ENCODE peak calls at places on chromosomes 7 and 10, in six cellular contexts. M is A549, K is mesenchymal stem cell, L is PC-9, Z is NT2/D1, I is SJCRH30. N is an unnamed sample.

GRCh38 chr7:69953319-69954067 is 355.2 kb downstream of the AUTS2 start:
- DNase-seq in M (no peak), K (no peak), L (no peak), Z (no peak), I (peak; percentile 77), N (no peak)

GRCh38 chr10:106894675-106895074 is 269.8 kb downstream of the SORCS1 start:
- DNase-seq in M (no peak), K (no peak), L (no peak), Z (no peak), I (no peak), N (no peak)

GRCh38 chr10:88953662-88954061 is 1.1 kb upstream of the ACTA2 start:
- DNase-seq in M (no peak), K (no peak), L (no peak), Z (no peak), I (no peak), N (no peak)

GRCh38 chr7:30460246-30460633 is 18.3 kb downstream of the NOD1 start:
- DNase-seq in M (peak; percentile 12), K (no peak), L (no peak), Z (no peak), I (no peak), N (peak; percentile 52)

GRCh38 chr10:43227911-43228782 is 38.7 kb downstream of the RASGEF1A start:
- DNase-seq in M (no peak), K (no peak), L (no peak), Z (no peak), I (no peak), N (no peak)

GRCh38 chr10:29555091-29555745 is 79.6 kb downstream of the SVIL start:
- DNase-seq in M (no peak), K (peak; percentile 24), L (no peak), Z (no peak), I (no peak), N (no peak)

GRCh38 chr7:141356096-141356495 is 195.1 kb upstream of the AGK start:
- DNase-seq in M (no peak), K (peak; percentile 3), L (no peak), Z (no peak), I (no peak), N (peak; percentile 17)

GRCh38 chr7:52838981-52839411 is 196.4 kb upstream of the POM121L12 start:
- DNase-seq in M (no peak), K (peak; percentile 80), L (no peak), Z (no peak), I (no peak), N (peak; percentile 10)

GRCh38 chr7:12570529-12571461 is at the start of gene SCIN:
- DNase-seq in M (peak; percentile 46), K (peak; percentile 52), L (no peak), Z (peak; percentile 16), I (no peak), N (no peak)

GRCh38 chr10:118907051-118907450 is 122.5 kb upstream of the NANOS1 start:
- DNase-seq in M (no peak), K (no peak), L (no peak), Z (no peak), I (peak; percentile 92), N (no peak)

GRCh38 chr7:124399941-124400340 is 365.7 kb downstream of the GPR37 start:
- DNase-seq in M (no peak), K (no peak), L (no peak), Z (no peak), I (no peak), N (no peak)

GRCh38 chr7:27205325-27206280 is 5.7 kb upstream of the HOXA13 start:
- DNase-seq in M (no peak), K (peak; percentile 12), L (no peak), Z (no peak), I (no peak), N (no peak)

GRCh38 chr7:144835166-144835611 is 664 bp downstream of the TPK1 start:
- DNase-seq in M (peak; percentile 20), K (peak; percentile 72), L (no peak), Z (no peak), I (peak; percentile 63), N (peak; percentile 60)

GRCh38 chr7:144830811-144831210 is 5.0 kb downstream of the TPK1 start:
- DNase-seq in M (no peak), K (peak; percentile 22), L (no peak), Z (no peak), I (no peak), N (peak; percentile 44)

GRCh38 chr7:144834516-144835165 is 1.2 kb downstream of the TPK1 start:
- DNase-seq in M (no peak), K (no peak), L (no peak), Z (no peak), I (peak; percentile 47), N (peak; percentile 55)

GRCh38 chr7:144835668-144836544 is at the start of gene TPK1:
- DNase-seq in M (peak; percentile 87), K (peak; percentile 91), L (peak; percentile 85), Z (peak; percentile 93), I (peak; percentile 93), N (peak; percentile 92)

GRCh38 chr7:144836545-144836842 is 641 bp upstream of the TPK1 start:
- DNase-seq in M (no peak), K (no peak), L (no peak), Z (no peak), I (no peak), N (no peak)
- H3K4me3 ChIP-seq in M (peak overlapping the region; percentile 75), K (no peak overlapping the region), L (peak overlapping the region; percentile 96), Z (no peak overlapping the region), I (peak overlapping the region; percentile 78), N (no peak overlapping the region)

GRCh38 chr7:22561356-22561755 is 61.4 kb upstream of the STEAP1B start:
- DNase-seq in M (peak; percentile 55), K (peak; percentile 98), L (peak; percentile 97), Z (peak; percentile 92), I (peak; percentile 92), N (peak; percentile 99)

GRCh38 chr7:22564511-22565045 is 64.6 kb upstream of the STEAP1B start:
- DNase-seq in M (no peak), K (peak; percentile 86), L (peak; percentile 65), Z (no peak), I (peak; percentile 30), N (peak; percentile 97)

GRCh38 chr7:22561895-22562593 is 62.1 kb upstream of the STEAP1B start:
- DNase-seq in M (peak; percentile 55), K (peak; percentile 46), L (peak; percentile 77), Z (no peak), I (no peak), N (peak; percentile 49)

GRCh38 chr7:22563621-22564241 is 63.7 kb upstream of the STEAP1B start:
- DNase-seq in M (no peak), K (peak; percentile 37), L (peak; percentile 86), Z (no peak), I (no peak), N (peak; percentile 20)

DNA sequence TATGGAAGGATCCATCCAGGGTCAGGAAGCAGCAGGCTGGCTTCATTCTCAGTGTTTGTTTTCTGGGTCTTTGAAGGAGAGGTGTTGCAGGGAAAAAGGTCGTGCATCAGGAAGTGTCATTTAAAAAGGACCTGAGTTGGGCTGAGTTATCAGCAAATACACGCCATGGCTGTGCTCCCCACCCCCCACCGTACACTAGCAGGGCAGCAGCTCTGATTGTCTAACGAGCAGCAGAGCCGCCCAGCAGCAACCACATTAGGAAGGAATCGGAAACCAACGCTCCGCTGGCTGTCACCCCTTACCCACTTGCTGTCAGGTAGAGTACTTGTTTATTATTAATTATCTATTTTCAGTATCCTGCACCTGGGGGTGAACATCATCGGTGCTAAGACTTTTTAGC is 63.1 kb upstream of the STEAP1B start:
- DNase-seq in M (no peak), K (peak; percentile 40), L (peak; percentile 67), Z (no peak), I (no peak), N (no peak)
- H3K4me3 ChIP-seq in M (no peak overlapping the region), K (no peak overlapping the region), L (peak overlapping the region; percentile 54), Z (no peak overlapping the region), I (no peak overlapping the region), N (no peak overlapping the region)

GRCh38 chr7:143437568-143437967 is 5.7 kb upstream of the TAS2R60 start:
- DNase-seq in M (no peak), K (no peak), L (no peak), Z (no peak), I (no peak), N (no peak)
- H3K4me3 ChIP-seq in M (no peak overlapping the region), K (no peak overlapping the region), L (no peak overlapping the region), Z (no peak overlapping the region), I (no peak overlapping the region), N (no peak overlapping the region)

DNA sequence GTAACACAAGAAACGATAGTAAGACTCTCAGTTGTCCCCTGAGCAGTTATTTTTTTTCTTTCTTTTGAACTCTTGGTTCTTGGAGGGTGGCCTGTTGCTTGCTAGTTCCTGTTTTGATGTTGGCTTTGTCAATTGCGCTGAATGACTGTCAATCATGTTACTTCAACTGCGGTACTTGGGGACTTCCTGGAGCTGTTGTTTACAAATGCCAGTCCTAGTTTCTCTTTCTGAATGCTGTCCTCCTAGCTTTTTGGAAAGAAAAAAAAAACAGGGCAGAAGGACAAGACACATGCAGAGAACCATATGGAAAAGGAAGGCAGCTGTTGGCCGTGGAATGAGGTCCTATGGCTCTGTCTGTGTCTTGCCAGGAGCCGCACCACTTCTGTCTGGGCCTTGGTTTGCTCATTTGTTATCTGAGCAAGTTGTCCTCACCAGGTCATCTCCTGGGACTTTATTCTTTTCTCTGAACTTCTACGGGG is 7.0 kb upstream of the PDCD4 start:
- DNase-seq in M (no peak), K (peak; percentile 49), L (no peak), Z (no peak), I (peak; percentile 66), N (no peak)
- H3K4me3 ChIP-seq in M (no peak overlapping the region), K (no peak overlapping the region), L (no peak overlapping the region), Z (no peak overlapping the region), I (peak overlapping the region; percentile 15), N (no peak overlapping the region)

DNA sequence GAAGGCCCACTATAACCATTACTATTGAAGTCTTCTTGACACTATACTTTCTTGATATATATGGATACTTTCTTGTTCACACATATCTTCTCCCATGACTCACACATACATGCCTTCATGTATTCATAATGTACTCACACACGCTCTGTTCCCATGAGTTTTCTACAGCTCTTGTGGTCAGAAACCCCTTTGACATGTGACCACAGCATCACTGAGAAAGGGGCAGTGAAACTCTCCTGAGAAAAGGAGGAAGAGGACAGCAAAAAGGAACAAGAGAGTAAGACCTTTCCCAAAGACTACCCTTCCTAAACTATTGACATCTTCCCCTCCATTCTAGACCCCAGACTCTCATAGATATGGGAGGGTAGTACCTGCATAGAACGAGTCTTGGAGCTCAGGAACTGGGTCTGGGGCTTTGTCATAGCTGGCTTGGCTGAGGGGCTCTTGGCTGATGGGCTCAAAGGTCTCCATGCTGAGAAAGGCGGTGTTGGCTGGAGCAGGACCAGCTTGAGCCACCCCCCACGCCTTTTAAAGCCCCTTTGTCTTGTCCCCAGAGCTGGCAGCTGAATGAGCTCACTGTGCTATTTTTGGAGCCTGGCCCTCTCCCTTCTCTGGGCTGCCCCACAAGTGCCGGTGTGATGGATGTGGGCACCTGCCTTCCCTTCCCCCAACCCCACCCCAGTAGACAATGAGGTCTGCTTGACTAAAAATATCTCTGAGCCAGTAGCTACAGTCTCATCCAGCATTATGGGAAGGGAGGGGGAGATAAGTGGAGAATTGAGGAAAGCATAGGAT is 5.1 kb downstream of the SYNPO2L start:
- DNase-seq in M (no peak), K (peak; percentile 96), L (no peak), Z (no peak), I (peak; percentile 99), N (peak; percentile 23)
- H3K4me3 ChIP-seq in M (no peak overlapping the region), K (no peak overlapping the region), L (no peak overlapping the region), Z (no peak overlapping the region), I (peak overlapping the region; percentile 40), N (no peak overlapping the region)

N was measured in fibroblast of the aortic adventitia.